ENCODE peak calls at places on chromosomes 7 and 10, in four cellular contexts. N is HepG2, U is H1, X is K562. F is an unnamed sample.

GRCh38 chr7:36037121-36037662 is 115.9 kb upstream of the EEPD1 start:
- DNase-seq in N (no peak), U (no peak), X (no peak), F (peak)

GRCh38 chr10:34526186-34526585 is 288.9 kb downstream of the PARD3 start:
- DNase-seq in N (no peak), U (no peak), X (no peak), F (no peak)

GRCh38 chr7:139153832-139154231 is 44.3 kb upstream of the ZC3HAV1 start:
- DNase-seq in N (no peak), U (no peak), X (no peak), F (no peak)

GRCh38 chr10:75431180-75432111 is at the start of gene LRMDA:
- DNase-seq in N (peak), U (no peak), X (no peak), F (peak)

GRCh38 chr10:42963302-42963701 is 113.6 kb upstream of the RET start:
- DNase-seq in N (no peak), U (no peak), X (no peak), F (no peak)

GRCh38 chr7:3673524-3673923 is 372.5 kb downstream of the SDK1 start:
- DNase-seq in N (peak), U (peak), X (peak), F (no peak)

GRCh38 chr7:48497521-48497920 is 326.3 kb downstream of the ABCA13 start:
- DNase-seq in N (no peak), U (no peak), X (no peak), F (no peak)

GRCh38 chr10:72409167-72409566 is 54.4 kb upstream of the DNAJB12 start:
- DNase-seq in N (no peak), U (no peak), X (no peak), F (no peak)

GRCh38 chr7:106626376-106627293 is 34.3 kb downstream of the CCDC71L start:
- DNase-seq in N (no peak), U (no peak), X (no peak), F (no peak)

GRCh38 chr10:42454313-42454712 is 184.1 kb downstream of the ZNF33B start:
- DNase-seq in N (no peak), U (no peak), X (no peak), F (no peak)

GRCh38 chr7:80637911-80638765 is at the start of gene CD36:
- DNase-seq in N (no peak), U (no peak), X (no peak), F (no peak)

GRCh38 chr10:98456688-98457482 is 10.2 kb upstream of the HPS1 start:
- DNase-seq in N (no peak), U (no peak), X (no peak), F (no peak)

GRCh38 chr7:8638076-8638475 is 204.7 kb downstream of the NXPH1 start:
- DNase-seq in N (no peak), U (no peak), X (no peak), F (no peak)

GRCh38 chr10:79414714-79415113 is 30.7 kb downstream of the ZCCHC24 start:
- DNase-seq in N (no peak), U (no peak), X (no peak), F (no peak)

GRCh38 chr7:92731327-92732063 is 104.9 kb downstream of the CDK6 start:
- DNase-seq in N (no peak), U (no peak), X (no peak), F (no peak)

GRCh38 chr10:74377476-74377875 is 226.5 kb downstream of the ADK start:
- DNase-seq in N (peak), U (no peak), X (no peak), F (no peak)

GRCh38 chr7:1884583-1885350 is 214.7 kb downstream of the ELFN1 start:
- DNase-seq in N (no peak), U (no peak), X (no peak), F (no peak)

GRCh38 chr7:133859871-133860427 is 267.2 kb upstream of the LRGUK start:
- DNase-seq in N (no peak), U (no peak), X (no peak), F (no peak)

GRCh38 chr10:117341061-117341460 is 34.2 kb downstream of the PDZD8 start:
- DNase-seq in N (no peak), U (no peak), X (no peak), F (no peak)

GRCh38 chr10:52747680-52748079 is 24.9 kb downstream of the MBL2 start:
- DNase-seq in N (no peak), U (no peak), X (no peak), F (no peak)

GRCh38 chr10:62155054-62155453 is 113.6 kb downstream of the RTKN2 start:
- DNase-seq in N (no peak), U (no peak), X (no peak), F (no peak)

GRCh38 chr7:95102662-95103061 is 195.3 kb downstream of the PPP1R9A start:
- DNase-seq in N (peak), U (no peak), X (no peak), F (peak)

GRCh38 chr7:106283831-106284515 is 810 bp downstream of the NAMPT start:
- DNase-seq in N (peak), U (no peak), X (peak), F (no peak)

DNA sequence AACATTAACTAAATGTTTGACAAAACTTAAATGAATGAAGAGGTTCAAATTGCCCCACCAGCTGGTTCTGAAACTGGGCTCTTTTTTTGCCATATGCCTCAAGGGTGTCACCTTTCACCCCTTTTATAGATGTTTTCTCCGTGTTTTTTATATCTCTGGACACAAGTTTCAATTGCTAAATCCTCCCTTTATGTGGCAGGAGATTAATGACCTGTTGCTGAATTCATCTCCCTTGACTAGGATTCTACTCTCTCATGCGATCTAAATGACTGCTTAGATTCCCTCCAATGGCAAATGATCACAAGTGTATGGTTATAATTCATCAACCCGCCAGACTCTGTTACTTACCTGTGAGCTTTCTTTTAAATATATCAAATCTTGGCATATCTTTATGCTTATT is 677.0 kb upstream of the POT1 start:
- DNase-seq in N (no peak), U (no peak), X (no peak), F (no peak)
- TF ChIP-seq JUN in N (no peak), U (no peak), X (no peak), F (no peak)

DNA sequence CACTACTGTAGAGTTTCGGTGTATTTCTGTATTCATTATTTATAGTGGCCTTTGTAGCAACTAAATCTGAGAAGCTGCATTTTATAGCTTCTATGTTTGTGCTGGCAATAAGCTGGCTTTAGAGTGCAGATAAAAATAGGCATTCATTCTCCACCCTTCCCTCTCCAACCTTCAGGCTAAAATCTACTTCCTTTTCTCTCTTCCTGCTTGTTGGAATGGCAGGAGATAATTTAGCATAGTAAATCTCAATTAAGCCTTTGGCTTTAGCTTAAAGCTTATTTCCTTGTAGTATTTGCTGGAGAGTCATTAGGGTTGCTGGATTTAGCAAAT is 58.5 kb downstream of the CPVL start:
- DNase-seq in N (no peak), U (no peak), X (no peak), F (no peak)
- H3K4me3 ChIP-seq in N (no peak), U (no peak), X (no peak), F (no peak)

GRCh38 chr10:28986856-28987255 is 302.0 kb upstream of the LYZL1 start:
- DNase-seq in N (no peak), U (no peak), X (no peak), F (no peak)

GRCh38 chr10:28985137-28985885 is 303.6 kb upstream of the LYZL1 start:
- DNase-seq in N (no peak), U (no peak), X (no peak), F (no peak)

GRCh38 chr10:28987555-28988320 is 301.1 kb upstream of the LYZL1 start:
- DNase-seq in N (no peak), U (no peak), X (no peak), F (no peak)

GRCh38 chr10:28984431-28984830 is 304.4 kb upstream of the LYZL1 start:
- DNase-seq in N (peak), U (no peak), X (peak), F (peak)

DNA sequence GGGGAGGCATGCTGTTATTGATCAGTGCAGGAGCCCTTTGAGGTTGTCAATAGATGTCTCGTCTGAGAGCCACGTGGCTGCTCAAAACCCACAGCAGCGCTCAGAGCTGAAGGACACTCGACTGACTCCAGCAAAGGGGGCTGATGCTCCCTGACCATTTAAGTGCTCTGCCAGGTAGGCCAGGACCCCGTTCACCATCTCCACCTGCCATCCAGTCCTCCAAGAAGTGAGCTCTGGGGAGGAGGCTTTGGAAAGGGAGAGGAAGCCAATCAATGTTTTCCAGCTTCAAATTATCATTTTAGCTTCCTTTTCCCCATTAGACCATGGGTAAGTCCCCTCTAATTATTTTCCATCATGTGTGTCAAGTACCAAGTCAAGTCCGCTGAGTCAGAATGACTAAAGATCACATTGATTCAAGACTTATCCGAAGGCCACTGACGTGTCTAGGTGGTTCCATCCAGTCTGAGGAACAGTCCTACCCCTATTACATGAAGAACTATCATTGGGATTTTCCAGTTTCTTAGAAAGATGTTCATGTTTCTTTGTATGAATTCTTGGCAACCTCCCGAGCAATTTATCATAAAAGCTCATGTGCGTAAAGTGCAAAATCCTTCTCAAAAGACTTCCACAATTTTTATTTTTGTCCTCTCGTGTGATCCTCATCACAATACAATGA is 302.6 kb upstream of the LYZL1 start:
- DNase-seq in N (no peak), U (no peak), X (peak), F (peak)
- TF ChIP-seq JUN in N (no peak), U (no peak), X (peak), F (no peak)

GRCh38 chr10:121444515-121444914 is 153.7 kb downstream of the FGFR2 start:
- DNase-seq in N (no peak), U (no peak), X (no peak), F (no peak)
- H3K4me3 ChIP-seq in N (no peak), U (no peak), X (no peak), F (no peak)

GRCh38 chr7:27083646-27084045 is 12.2 kb downstream of the HOXA1 start:
- DNase-seq in N (no peak), U (no peak), X (no peak), F (no peak)
- TF ChIP-seq JUN in N (no peak), U (no peak), X (no peak), F (no peak)

GRCh38 chr10:2222631-2223030 is 485.3 kb upstream of the ADARB2 start:
- DNase-seq in N (no peak), U (no peak), X (no peak), F (no peak)

GRCh38 chr10:2230478-2230877 is 493.2 kb upstream of the ADARB2 start:
- DNase-seq in N (no peak), U (no peak), X (no peak), F (no peak)

DNA sequence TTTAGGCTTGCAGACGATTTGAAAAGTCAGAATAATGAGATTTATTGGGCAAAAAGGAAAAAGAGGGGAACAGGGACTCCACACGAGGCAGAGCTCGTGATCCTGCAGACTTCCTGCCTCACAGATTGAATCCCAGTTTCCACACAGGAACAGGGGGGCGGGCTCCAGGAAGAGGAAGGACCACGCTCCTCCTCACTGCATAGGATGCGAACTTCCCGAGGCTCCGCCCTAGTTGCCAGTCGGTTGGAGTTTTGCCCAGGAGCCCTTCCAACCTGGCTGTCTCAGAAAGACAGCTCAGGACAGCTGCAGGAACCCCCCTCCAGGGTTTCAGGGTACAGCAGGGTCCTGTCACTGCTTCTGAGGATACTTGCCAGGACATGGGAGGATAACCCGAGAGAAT is 488.3 kb upstream of the ADARB2 start:
- DNase-seq in N (no peak), U (no peak), X (no peak), F (no peak)
- H3K4me3 ChIP-seq in N (no peak), U (no peak), X (no peak), F (no peak)

F was measured in A549.